ENCODE peak calls at places on chromosomes 5 and 9, in seven cellular contexts. One of them, this sample, is unnamed.

GRCh38 chr5:3429962-3430361 is 165.7 kb upstream of the IRX1 start:
- DNase-seq in IMR-90: no peak
- DNase-seq in mesenchymal stem cell: no peak
- DNase-seq in neuronal stem cell: no peak
- DNase-seq in trophoblast cell: no peak
- DNase-seq in H9: no peak
- DNase-seq in mesendoderm: no peak
- DNase-seq in this sample: no peak

GRCh38 chr9:131693651-131694597 is 46.0 kb downstream of the RAPGEF1 start:
- DNase-seq in neuronal stem cell: no peak
- DNase-seq in mesendoderm: peak
- DNase-seq in H9: no peak
- DNase-seq in mesenchymal stem cell: no peak
- DNase-seq in IMR-90: no peak
- DNase-seq in trophoblast cell: peak
- DNase-seq in this sample: no peak

GRCh38 chr9:129550199-129550839 is 70.6 kb downstream of the C9orf50 start:
- DNase-seq in trophoblast cell: peak
- DNase-seq in IMR-90: peak
- DNase-seq in neuronal stem cell: no peak
- DNase-seq in H9: no peak
- DNase-seq in mesenchymal stem cell: peak
- DNase-seq in mesendoderm: peak
- DNase-seq in this sample: peak

GRCh38 chr5:25414746-25415145 is 770.0 kb upstream of the CDH10 start:
- DNase-seq in mesenchymal stem cell: peak
- DNase-seq in trophoblast cell: peak
- DNase-seq in mesendoderm: no peak
- DNase-seq in neuronal stem cell: no peak
- DNase-seq in H9: no peak
- DNase-seq in IMR-90: no peak
- DNase-seq in this sample: no peak

GRCh38 chr9:87716141-87716540 is 9.8 kb upstream of the CTSL start:
- DNase-seq in neuronal stem cell: no peak
- DNase-seq in mesenchymal stem cell: peak
- DNase-seq in H9: no peak
- DNase-seq in trophoblast cell: peak
- DNase-seq in mesendoderm: no peak
- DNase-seq in IMR-90: no peak
- DNase-seq in this sample: no peak

GRCh38 chr5:168734657-168735344 is 155.6 kb upstream of the PANK3 start:
- DNase-seq in neuronal stem cell: no peak
- DNase-seq in H9: no peak
- DNase-seq in mesenchymal stem cell: peak
- DNase-seq in mesendoderm: no peak
- DNase-seq in IMR-90: peak
- DNase-seq in trophoblast cell: no peak
- DNase-seq in this sample: no peak

GRCh38 chr9:137077758-137078693 is 709 bp downstream of the UAP1L1 start:
- DNase-seq in mesenchymal stem cell: peak
- DNase-seq in neuronal stem cell: no peak
- DNase-seq in mesendoderm: no peak
- DNase-seq in trophoblast cell: no peak
- DNase-seq in H9: no peak
- DNase-seq in IMR-90: no peak
- DNase-seq in this sample: no peak

GRCh38 chr5:111366388-111366787 is 142.2 kb downstream of the CAMK4 start:
- DNase-seq in IMR-90: no peak
- DNase-seq in H9: no peak
- DNase-seq in mesenchymal stem cell: no peak
- DNase-seq in mesendoderm: no peak
- DNase-seq in trophoblast cell: no peak
- DNase-seq in neuronal stem cell: no peak
- DNase-seq in this sample: no peak

GRCh38 chr5:73030995-73031394 is 75.2 kb downstream of the FCHO2 start:
- DNase-seq in IMR-90: peak
- DNase-seq in H9: peak
- DNase-seq in neuronal stem cell: peak
- DNase-seq in mesenchymal stem cell: peak
- DNase-seq in mesendoderm: peak
- DNase-seq in trophoblast cell: peak
- DNase-seq in this sample: no peak

GRCh38 chr9:113533335-113534225 is 70.1 kb downstream of the RGS3 start:
- DNase-seq in H9: no peak
- DNase-seq in neuronal stem cell: no peak
- DNase-seq in trophoblast cell: no peak
- DNase-seq in mesendoderm: peak
- DNase-seq in mesenchymal stem cell: no peak
- DNase-seq in IMR-90: no peak
- DNase-seq in this sample: no peak

GRCh38 chr5:173513521-173513991 is 102.9 kb downstream of the BOD1 start:
- DNase-seq in IMR-90: peak
- DNase-seq in mesenchymal stem cell: no peak
- DNase-seq in H9: no peak
- DNase-seq in trophoblast cell: peak
- DNase-seq in mesendoderm: no peak
- DNase-seq in neuronal stem cell: no peak
- DNase-seq in this sample: no peak

GRCh38 chr5:127957183-127957582 is 126.4 kb upstream of the SLC12A2 start:
- DNase-seq in neuronal stem cell: no peak
- DNase-seq in trophoblast cell: peak
- DNase-seq in mesendoderm: no peak
- DNase-seq in IMR-90: peak
- DNase-seq in mesenchymal stem cell: peak
- DNase-seq in H9: no peak
- DNase-seq in this sample: no peak

GRCh38 chr9:68476889-68477288 is 63.8 kb downstream of the TMEM252 start:
- DNase-seq in neuronal stem cell: no peak
- DNase-seq in trophoblast cell: no peak
- DNase-seq in mesenchymal stem cell: no peak
- DNase-seq in mesendoderm: no peak
- DNase-seq in H9: no peak
- DNase-seq in IMR-90: no peak
- DNase-seq in this sample: no peak
- H2BK5ac ChIP-seq in neuronal stem cell: no peak
- H2BK5ac ChIP-seq in trophoblast cell: no peak
- H2BK5ac ChIP-seq in mesenchymal stem cell: no peak
- H2BK5ac ChIP-seq in mesendoderm: no peak
- H2BK5ac ChIP-seq in H9: no peak
- H2BK5ac ChIP-seq in IMR-90: no peak
- H2BK5ac ChIP-seq in this sample: no peak

GRCh38 chr9:135034106-135034505 is 53.4 kb upstream of the OLFM1 start:
- DNase-seq in neuronal stem cell: no peak
- DNase-seq in trophoblast cell: no peak
- DNase-seq in mesenchymal stem cell: no peak
- DNase-seq in mesendoderm: no peak
- DNase-seq in IMR-90: no peak
- DNase-seq in H9: peak
- DNase-seq in this sample: no peak

GRCh38 chr9:135036861-135037465 is 50.5 kb upstream of the OLFM1 start:
- DNase-seq in neuronal stem cell: no peak
- DNase-seq in trophoblast cell: no peak
- DNase-seq in mesenchymal stem cell: no peak
- DNase-seq in mesendoderm: no peak
- DNase-seq in H9: peak
- DNase-seq in IMR-90: no peak
- DNase-seq in this sample: no peak

GRCh38 chr9:135037521-135038250 is 49.8 kb upstream of the OLFM1 start:
- DNase-seq in neuronal stem cell: no peak
- DNase-seq in IMR-90: no peak
- DNase-seq in mesendoderm: no peak
- DNase-seq in trophoblast cell: no peak
- DNase-seq in mesenchymal stem cell: no peak
- DNase-seq in H9: peak
- DNase-seq in this sample: peak

GRCh38 chr9:135038331-135038730 is 49.1 kb upstream of the OLFM1 start:
- DNase-seq in IMR-90: no peak
- DNase-seq in neuronal stem cell: no peak
- DNase-seq in H9: no peak
- DNase-seq in mesendoderm: no peak
- DNase-seq in mesenchymal stem cell: no peak
- DNase-seq in trophoblast cell: no peak
- DNase-seq in this sample: peak

DNA sequence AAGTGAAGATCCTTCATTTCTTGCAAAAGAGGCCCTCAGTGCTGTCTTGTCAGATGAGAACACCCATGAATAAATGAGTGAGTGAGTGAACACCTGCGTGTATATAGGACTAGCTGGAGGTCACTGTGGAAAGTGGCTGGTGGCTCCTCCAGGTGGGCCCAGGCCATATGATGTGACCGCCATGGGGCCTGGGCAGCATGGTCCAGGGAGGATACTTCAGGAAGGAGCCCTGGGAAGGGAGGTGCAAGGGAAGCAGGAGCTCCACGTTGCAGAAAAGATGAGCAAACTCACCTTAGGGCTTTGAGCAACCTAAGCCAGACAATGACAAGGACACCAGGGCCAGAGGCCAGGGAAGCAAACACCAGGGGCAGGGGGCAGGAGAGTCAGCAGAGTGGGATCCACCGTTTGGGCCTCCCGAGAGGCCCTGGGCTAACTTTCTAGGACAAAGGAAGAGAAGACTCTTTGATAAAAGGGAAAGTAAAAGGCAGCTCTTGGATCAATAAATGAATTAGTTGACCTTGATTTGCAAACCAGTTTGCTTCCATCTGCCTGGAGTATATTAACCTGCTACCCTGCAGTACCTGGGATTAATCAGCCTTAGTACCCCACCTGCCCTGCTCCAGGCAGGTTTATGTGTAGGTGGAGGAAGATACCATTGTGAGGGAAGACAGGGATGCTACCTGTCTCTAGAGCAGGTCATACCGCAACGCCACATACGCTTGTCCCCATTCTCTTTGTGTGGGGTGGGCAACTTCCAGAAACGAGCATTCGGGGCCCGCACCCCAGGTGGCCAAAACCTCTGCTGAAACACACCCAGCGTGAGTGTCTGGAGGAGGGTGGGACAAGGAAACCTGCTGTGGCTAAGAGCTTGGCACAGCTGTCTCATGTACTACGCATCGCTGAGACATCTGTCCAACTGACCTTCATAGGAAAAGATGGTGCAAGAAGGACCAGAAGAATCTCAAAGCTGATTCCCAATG is 51.4 kb upstream of the OLFM1 start:
- DNase-seq in H9: peak
- DNase-seq in IMR-90: no peak
- DNase-seq in mesenchymal stem cell: no peak
- DNase-seq in neuronal stem cell: no peak
- DNase-seq in mesendoderm: no peak
- DNase-seq in trophoblast cell: no peak
- DNase-seq in this sample: peak
- H2BK5ac ChIP-seq in H9: no peak
- H2BK5ac ChIP-seq in IMR-90: no peak
- H2BK5ac ChIP-seq in mesenchymal stem cell: no peak
- H2BK5ac ChIP-seq in neuronal stem cell: no peak
- H2BK5ac ChIP-seq in mesendoderm: no peak
- H2BK5ac ChIP-seq in trophoblast cell: no peak
- H2BK5ac ChIP-seq in this sample: no peak

DNA sequence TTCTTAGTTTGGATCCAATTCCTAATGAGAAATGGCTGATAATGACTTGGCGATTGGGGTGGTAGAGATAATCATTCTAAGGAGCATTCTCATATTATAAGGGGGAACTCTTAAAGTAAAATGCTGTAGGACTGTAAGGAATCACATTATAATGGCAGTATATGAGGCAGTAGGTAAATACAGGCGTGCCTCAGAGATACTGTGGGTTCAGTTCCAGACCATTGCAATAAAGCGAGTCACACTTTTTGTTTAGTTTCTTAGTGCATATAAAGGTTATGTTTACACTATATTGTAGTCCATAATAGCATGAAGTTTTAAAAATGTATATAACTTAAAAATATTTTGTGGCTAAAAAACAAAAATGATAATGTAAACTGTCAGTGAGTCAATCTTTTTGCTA is 15.9 kb downstream of the NMUR2 start:
- DNase-seq in mesenchymal stem cell: no peak
- DNase-seq in mesendoderm: no peak
- DNase-seq in neuronal stem cell: no peak
- DNase-seq in trophoblast cell: no peak
- DNase-seq in IMR-90: peak
- DNase-seq in H9: no peak
- DNase-seq in this sample: no peak
- H2BK5ac ChIP-seq in mesenchymal stem cell: no peak
- H2BK5ac ChIP-seq in mesendoderm: no peak
- H2BK5ac ChIP-seq in neuronal stem cell: no peak
- H2BK5ac ChIP-seq in trophoblast cell: no peak
- H2BK5ac ChIP-seq in IMR-90: no peak
- H2BK5ac ChIP-seq in H9: no peak
- H2BK5ac ChIP-seq in this sample: no peak

GRCh38 chr5:147629196-147629595 is 119.3 kb upstream of the DPYSL3 start:
- DNase-seq in H9: no peak
- DNase-seq in trophoblast cell: no peak
- DNase-seq in mesenchymal stem cell: no peak
- DNase-seq in IMR-90: no peak
- DNase-seq in neuronal stem cell: no peak
- DNase-seq in mesendoderm: no peak
- DNase-seq in this sample: no peak

GRCh38 chr5:147621016-147621415 is 111.1 kb upstream of the DPYSL3 start:
- DNase-seq in trophoblast cell: no peak
- DNase-seq in H9: no peak
- DNase-seq in IMR-90: no peak
- DNase-seq in neuronal stem cell: no peak
- DNase-seq in mesenchymal stem cell: no peak
- DNase-seq in mesendoderm: no peak
- DNase-seq in this sample: no peak

GRCh38 chr5:147628054-147628895 is 118.4 kb upstream of the DPYSL3 start:
- DNase-seq in mesendoderm: peak
- DNase-seq in trophoblast cell: peak
- DNase-seq in IMR-90: peak
- DNase-seq in mesenchymal stem cell: peak
- DNase-seq in H9: peak
- DNase-seq in neuronal stem cell: peak
- DNase-seq in this sample: peak

GRCh38 chr5:147631428-147631985 is 121.6 kb upstream of the DPYSL3 start:
- DNase-seq in neuronal stem cell: no peak
- DNase-seq in H9: no peak
- DNase-seq in mesenchymal stem cell: no peak
- DNase-seq in mesendoderm: no peak
- DNase-seq in trophoblast cell: no peak
- DNase-seq in IMR-90: no peak
- DNase-seq in this sample: no peak

GRCh38 chr5:147626494-147626893 is 116.6 kb upstream of the DPYSL3 start:
- DNase-seq in IMR-90: no peak
- DNase-seq in mesenchymal stem cell: no peak
- DNase-seq in H9: no peak
- DNase-seq in mesendoderm: peak
- DNase-seq in neuronal stem cell: no peak
- DNase-seq in trophoblast cell: no peak
- DNase-seq in this sample: no peak
- H2BK5ac ChIP-seq in IMR-90: no peak
- H2BK5ac ChIP-seq in mesenchymal stem cell: no peak
- H2BK5ac ChIP-seq in H9: no peak
- H2BK5ac ChIP-seq in mesendoderm: no peak
- H2BK5ac ChIP-seq in neuronal stem cell: no peak
- H2BK5ac ChIP-seq in trophoblast cell: no peak
- H2BK5ac ChIP-seq in this sample: no peak